ENCODE peak calls at places on chromosomes 5 and 9, in four cellular contexts. S is stimulated activated CD4-positive, alpha-beta T cell treated with anti-CD3 and anti-CD28 coated beads, Interleukin-2, amount 100 ng/mL, for 24 hours; Q is nucleus accumbens; E is heart right ventricle. N is an unnamed sample.

GRCh38 chr5:129412731-129413130 is 47.4 kb upstream of the ADAMTS19 start:
- DNase-seq in E (no peak), Q (no peak), S (no peak), N (no peak)

GRCh38 chr5:60668715-60669304 is 31.2 kb downstream of the DEPDC1B start:
- DNase-seq in S (no peak), E (no peak), Q (no peak), N (no peak)

GRCh38 chr5:66882592-66883227 is 286.5 kb downstream of the MAST4 start:
- DNase-seq in S (no peak), E (no peak), Q (no peak), N (no peak)

GRCh38 chr5:113061851-113062631 is 85.4 kb downstream of the DCP2 start:
- DNase-seq in E (no peak), Q (no peak), S (no peak), N (no peak)

GRCh38 chr9:99345936-99346335 is 123.9 kb downstream of the SEC61B start:
- DNase-seq in E (no peak), Q (no peak), S (no peak), N (no peak)

GRCh38 chr5:149062371-149063016 is 368 bp downstream of the SH3TC2 start:
- DNase-seq in Q (no peak), E (peak), S (no peak), N (no peak)

GRCh38 chr5:61151893-61152292 is 10.4 kb downstream of the SMIM15 start:
- DNase-seq in E (no peak), S (no peak), Q (no peak), N (no peak)

GRCh38 chr9:26026423-26027100 is 348.3 kb upstream of the TUSC1 start:
- DNase-seq in S (no peak), E (no peak), Q (no peak), N (no peak)

GRCh38 chr9:38439916-38440301 is 15.7 kb upstream of the IGFBPL1 start:
- DNase-seq in Q (no peak), S (no peak), E (no peak), N (no peak)

GRCh38 chr5:123350744-123351143 is 72.5 kb downstream of the CEP120 start:
- DNase-seq in E (no peak), Q (no peak), S (no peak), N (no peak)

GRCh38 chr5:131635755-131636479 is 888 bp upstream of the RAPGEF6 start:
- DNase-seq in E (no peak), Q (no peak), S (no peak), N (peak)

GRCh38 chr9:28942941-28943340 is 1369.7 kb upstream of the C9orf72 start:
- DNase-seq in Q (no peak), E (no peak), S (no peak), N (no peak)

GRCh38 chr5:90264930-90265857 is 144.4 kb downstream of the CETN3 start:
- DNase-seq in S (peak), E (peak), Q (peak), N (peak)

GRCh38 chr9:131411719-131412681 is 18.1 kb downstream of the PRRC2B start:
- DNase-seq in E (no peak), S (no peak), Q (no peak), N (no peak)

GRCh38 chr9:21252727-21253547 is 13.1 kb upstream of the IFNA14 start:
- DNase-seq in Q (no peak), S (no peak), E (peak), N (no peak)

GRCh38 chr5:140131967-140132409 is 6.3 kb downstream of the IGIP start:
- DNase-seq in E (no peak), Q (no peak), S (no peak), N (no peak)

GRCh38 chr5:120609570-120609969 is 145.5 kb downstream of the PRR16 start:
- DNase-seq in Q (no peak), S (no peak), E (no peak), N (no peak)

GRCh38 chr5:40733439-40733838 is 22.3 kb downstream of the TTC33 start:
- DNase-seq in E (no peak), Q (no peak), S (no peak), N (no peak)

GRCh38 chr9:114023961-114024360 is 54.1 kb downstream of the AMBP start:
- DNase-seq in Q (no peak), E (no peak), S (no peak), N (no peak)

GRCh38 chr9:109310486-109310901 is 10.4 kb downstream of the EPB41L4B start:
- DNase-seq in S (no peak), Q (no peak), E (no peak), N (no peak)

GRCh38 chr9:37037744-37038640 is 3.9 kb upstream of the PAX5 start:
- DNase-seq in Q (no peak), S (peak), E (no peak), N (no peak)

GRCh38 chr9:112529316-112529715 is 42.7 kb downstream of the KIAA1958 start:
- DNase-seq in S (no peak), E (no peak), Q (no peak), N (no peak)

GRCh38 chr9:87083986-87084385 is 136.7 kb upstream of the GAS1 start:
- DNase-seq in E (no peak), S (no peak), Q (no peak), N (no peak)

GRCh38 chr9:136862849-136863622 is 3.1 kb downstream of the EDF1 start:
- DNase-seq in Q (no peak), S (no peak), E (no peak), N (no peak)